ENCODE peak calls at places on chromosomes 4 and X, in ten cellular contexts. A is A549, F is heart left ventricle, P is GM12891, V is suprapubic skin, C is IMR-90, G is HepG2, J is tibial nerve, Q is uterus, M is thyroid gland. D is an unnamed sample.

GRCh38 chrX:103437147-103437873 is 61.0 kb downstream of the BEX3 start:
- DNase-seq in J (no peak), A (no peak), V (no peak), M (no peak), P (no peak), F (no peak), C (peak; percentile 21), G (no peak), Q (no peak), D (no peak)

GRCh38 chrX:42748067-42748850 is 29.7 kb downstream of the PPP1R2C start:
- DNase-seq in G (no peak), Q (no peak), F (no peak), C (peak; percentile 37), P (no peak), A (no peak), M (no peak), J (no peak), V (no peak), D (no peak)

GRCh38 chr4:176262243-176262642 is 6.8 kb downstream of the ASB5 start:
- DNase-seq in F (no peak), M (no peak), J (no peak), Q (no peak), C (no peak), A (no peak), P (no peak), V (no peak), G (no peak), D (no peak)

GRCh38 chr4:37648084-37648817 is 37.9 kb downstream of the RELL1 start:
- DNase-seq in F (peak; percentile 90), V (no peak), Q (peak; percentile 70), A (peak; percentile 58), J (no peak), M (peak; percentile 78), C (peak; percentile 96), G (peak; percentile 92), P (no peak), D (no peak)

GRCh38 chr4:35494955-35495354 is 749.4 kb downstream of the ARAP2 start:
- DNase-seq in P (no peak), F (no peak), G (no peak), M (no peak), Q (no peak), V (no peak), C (no peak), J (no peak), A (no peak), D (no peak)

GRCh38 chrX:153645921-153646481 is 1.0 kb upstream of the DUSP9 start:
- DNase-seq in G (peak; percentile 79), P (no peak), V (peak; percentile 16), J (no peak), Q (no peak), C (no peak), A (no peak), M (no peak), F (peak; percentile 12), D (no peak)

GRCh38 chrX:100413231-100413630 is 3.2 kb upstream of the PCDH19 start:
- DNase-seq in G (peak; percentile 33), P (no peak), F (no peak), J (peak; percentile 35), M (peak; percentile 39), Q (no peak), V (no peak), A (peak; percentile 33), C (peak; percentile 48), D (no peak)

GRCh38 chrX:81412428-81412827 is 210.5 kb downstream of the SH3BGRL start:
- DNase-seq in C (no peak), P (no peak), A (no peak), M (no peak), G (no peak), V (no peak), Q (no peak), F (no peak), J (no peak), D (no peak)

GRCh38 chr4:28229092-28229491 is 1368.5 kb downstream of the STIM2 start:
- DNase-seq in C (peak; percentile 78), M (no peak), J (no peak), V (no peak), P (no peak), A (no peak), G (no peak), Q (no peak), F (no peak), D (no peak)

GRCh38 chr4:163610642-163611041 is 116.2 kb downstream of the TMA16 start:
- DNase-seq in G (no peak), C (no peak), J (no peak), V (no peak), Q (no peak), M (no peak), P (no peak), A (no peak), F (no peak), D (no peak)

GRCh38 chrX:129959493-129959832 is 23.0 kb upstream of the BCORL1 start:
- DNase-seq in P (no peak), G (no peak), J (no peak), V (no peak), A (no peak), C (peak; percentile 14), Q (no peak), F (no peak), M (no peak), D (no peak)

GRCh38 chr4:25489221-25489797 is 112.2 kb downstream of the ANAPC4 start:
- DNase-seq in P (no peak), A (no peak), M (no peak), J (no peak), V (no peak), C (no peak), F (no peak), Q (no peak), G (no peak), D (no peak)

GRCh38 chrX:307261-308111 is 11.1 kb downstream of the GTPBP6 start:
- DNase-seq in F (peak; percentile 22), A (no peak), J (no peak), V (peak; percentile 72), Q (no peak), G (no peak), M (peak; percentile 2), P (no peak), C (no peak), D (no peak)
- TF ChIP-seq POLR2A in F (no peak), A (no peak), J (no peak), V (no peak), Q (no peak), G (no peak), M (no peak), P (no peak), C (no peak), D (no peak)

DNA sequence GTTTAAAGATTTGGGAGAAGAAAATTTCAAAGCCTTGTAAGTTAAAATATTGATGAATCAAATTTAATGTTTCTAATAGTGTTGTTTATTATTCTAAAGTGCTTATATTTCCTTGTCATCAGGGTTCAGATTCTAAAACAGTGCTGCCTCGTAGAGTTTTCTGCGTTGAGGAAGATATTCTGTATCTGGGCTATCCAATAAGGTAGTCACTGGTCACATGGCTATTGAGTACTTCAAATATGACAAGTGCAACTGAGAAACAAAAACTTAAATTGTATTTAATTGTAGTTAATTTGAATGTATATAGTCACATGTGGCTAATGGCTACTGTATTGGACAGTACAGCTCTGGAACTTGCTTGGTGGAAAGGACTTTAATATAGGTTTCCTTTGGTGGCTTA is 1.1 kb downstream of the ALB start:
- DNase-seq in V (no peak), F (no peak), P (no peak), J (no peak), A (no peak), G (no peak), M (no peak), C (no peak), Q (no peak), D (no peak)
- TF ChIP-seq POLR2A in V (no peak), F (no peak), P (no peak), J (no peak), A (no peak), G (peak; percentile 58), M (no peak), C (no peak), Q (no peak), D (no peak)

DNA sequence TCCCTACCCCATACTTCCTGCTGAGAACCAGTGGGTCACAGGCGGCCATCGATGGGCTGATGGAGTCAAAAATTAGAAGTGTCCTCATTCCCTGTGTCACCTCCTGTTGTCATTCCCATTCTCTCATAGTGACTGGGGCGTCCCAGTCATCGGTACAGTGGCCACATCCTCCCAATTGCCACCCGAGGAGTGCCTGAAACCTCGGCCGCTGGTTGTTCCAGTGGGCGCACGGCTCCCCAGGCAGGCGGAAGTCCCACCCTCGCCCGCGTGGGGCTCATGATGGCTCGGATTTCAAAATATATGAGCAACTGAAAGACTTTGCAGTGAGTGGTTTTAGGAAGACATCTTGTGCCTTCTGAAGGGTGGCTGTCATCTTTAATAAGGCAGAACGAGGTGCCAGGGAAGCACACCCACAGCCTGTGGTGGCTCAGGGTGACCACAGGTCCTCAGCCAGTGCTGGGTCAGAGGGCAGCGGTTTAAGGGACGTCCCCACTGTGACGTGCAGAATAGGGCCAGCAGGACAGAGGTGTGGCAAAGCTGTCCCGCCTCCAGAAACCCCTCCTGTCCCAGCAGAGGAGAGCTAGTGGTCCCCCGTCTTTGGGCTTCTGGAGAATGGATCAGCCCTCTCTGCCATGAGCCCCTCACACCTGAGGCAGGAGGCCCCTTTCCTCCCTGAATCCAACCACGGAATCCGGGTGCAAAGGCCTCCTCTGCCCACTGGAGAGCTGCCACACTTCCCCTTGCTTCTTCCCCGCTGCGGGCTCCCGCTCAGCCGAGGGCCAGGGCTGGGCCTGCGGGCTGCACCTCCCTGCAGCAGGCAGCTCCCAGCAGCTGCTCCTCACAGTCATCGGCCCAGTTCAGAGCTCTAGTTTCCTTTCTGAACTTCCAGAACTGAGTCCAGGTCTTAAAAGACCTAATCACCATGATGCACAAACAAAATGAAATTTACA is 90.4 kb downstream of the ABLIM2 start:
- DNase-seq in A (no peak), J (no peak), M (no peak), C (no peak), V (no peak), P (no peak), G (no peak), F (peak; percentile 19), Q (no peak), D (no peak)
- TF ChIP-seq POLR2A in A (no peak), J (no peak), M (no peak), C (no peak), V (no peak), P (no peak), G (no peak), F (no peak), Q (no peak), D (no peak)

GRCh38 chr4:189941005-189941450 is 356 bp downstream of the FRG1 start:
- DNase-seq in C (no peak), M (no peak), V (no peak), A (no peak), J (no peak), G (no peak), P (no peak), Q (no peak), F (no peak), D (no peak)

DNA sequence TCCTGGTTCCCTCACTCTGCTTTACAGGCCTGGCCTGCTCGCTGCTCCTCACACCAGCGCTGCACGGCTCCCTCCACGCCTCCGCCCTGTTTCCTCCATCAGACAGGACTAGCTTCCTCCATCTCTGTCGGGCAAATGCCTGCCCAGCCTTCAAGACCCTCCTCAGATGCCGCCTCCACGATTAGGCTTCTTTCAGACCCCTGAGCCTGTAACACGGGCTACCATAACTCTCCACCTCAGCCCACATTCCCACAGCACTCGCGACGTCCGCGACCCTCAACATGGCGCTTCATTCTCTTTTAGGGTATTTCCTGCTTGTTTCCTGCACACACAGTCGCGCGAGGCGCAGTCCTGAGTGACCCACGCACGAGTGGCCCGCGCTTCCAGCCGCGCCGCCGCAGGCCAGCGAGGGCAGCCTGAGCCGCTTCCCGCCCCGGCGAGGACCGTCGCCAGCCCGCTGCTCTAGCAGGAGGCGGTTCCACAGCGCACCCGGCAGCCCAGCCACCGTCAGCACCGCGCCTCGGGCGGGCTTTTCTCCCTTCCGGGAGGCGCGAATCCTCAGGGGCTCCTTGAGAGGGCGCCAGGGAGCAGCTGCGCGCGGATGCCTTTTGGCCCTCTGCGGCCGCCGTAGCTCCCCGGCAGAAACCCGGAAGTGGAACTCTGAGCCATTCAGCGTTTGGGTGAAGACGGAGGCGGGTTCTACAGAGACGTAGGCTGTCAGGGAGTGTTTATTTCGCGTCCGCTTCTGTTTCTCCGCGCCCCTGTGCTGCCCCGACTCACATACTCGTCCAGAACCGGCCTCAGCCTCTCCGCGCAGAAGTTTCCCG is at the start of gene FRG1:
- DNase-seq in M (peak; percentile 93), Q (peak; percentile 96), F (peak; percentile 96), C (peak; percentile 93), A (peak; percentile 38), P (peak; percentile 75), J (peak; percentile 85), V (peak; percentile 96), G (peak; percentile 88), D (peak; percentile 97)
- TF ChIP-seq POLR2A in M (peak; percentile 67), Q (no peak), F (peak; percentile 55), C (peak; percentile 75), A (peak; percentile 63), P (peak; percentile 67), J (peak; percentile 32), V (peak; percentile 38), G (peak; percentile 47), D (no peak)